ENCODE peak calls at places on chromosomes 2 and 18, in four cellular contexts. One of them, this sample, is unnamed. For H3K9me3 and H3K27me3, the result is how much of the 10 kb centered on the place peaks cover.

GRCh38 chr2:128544321-128545037 is 225.8 kb upstream of the HS6ST1 start:
- DNase-seq in H9: no peak
- DNase-seq in DND-41: no peak
- DNase-seq in gastrocnemius medialis: no peak
- DNase-seq in this sample: no peak

GRCh38 chr2:122079844-122080243 is 324.4 kb downstream of the TSN start:
- DNase-seq in H9: no peak
- DNase-seq in DND-41: no peak
- DNase-seq in gastrocnemius medialis: no peak
- DNase-seq in this sample: no peak

GRCh38 chr2:172556284-172557033 is 569 bp downstream of the PDK1 start:
- DNase-seq in H9: peak
- DNase-seq in DND-41: peak
- DNase-seq in gastrocnemius medialis: peak
- DNase-seq in this sample: peak

GRCh38 chr18:61742555-61743429 is 150.0 kb downstream of the RNF152 start:
- DNase-seq in H9: no peak
- DNase-seq in DND-41: no peak
- DNase-seq in gastrocnemius medialis: peak
- DNase-seq in this sample: no peak

GRCh38 chr2:134120718-134121630 is 132.9 kb upstream of the MGAT5 start:
- DNase-seq in H9: peak
- DNase-seq in DND-41: peak
- DNase-seq in gastrocnemius medialis: no peak
- DNase-seq in this sample: peak

GRCh38 chr2:162282765-162283425 is 35.6 kb downstream of the IFIH1 start:
- DNase-seq in H9: no peak
- DNase-seq in DND-41: no peak
- DNase-seq in gastrocnemius medialis: no peak
- DNase-seq in this sample: no peak

GRCh38 chr2:237691200-237691907 is 64.0 kb downstream of the LRRFIP1 start:
- DNase-seq in H9: peak
- DNase-seq in DND-41: no peak
- DNase-seq in gastrocnemius medialis: no peak
- DNase-seq in this sample: no peak

GRCh38 chr2:112485849-112486248 is 3.9 kb downstream of the TTL start:
- DNase-seq in H9: no peak
- DNase-seq in DND-41: no peak
- DNase-seq in gastrocnemius medialis: no peak
- DNase-seq in this sample: no peak

GRCh38 chr2:48532174-48532573 is 2.2 kb downstream of the STON1 start:
- DNase-seq in H9: no peak
- DNase-seq in DND-41: no peak
- DNase-seq in gastrocnemius medialis: no peak
- DNase-seq in this sample: no peak

GRCh38 chr2:106018141-106018540 is 176.0 kb downstream of the UXS1 start:
- DNase-seq in H9: no peak
- DNase-seq in DND-41: no peak
- DNase-seq in gastrocnemius medialis: no peak
- DNase-seq in this sample: no peak

GRCh38 chr2:183248866-183249567 is 124.8 kb downstream of the NUP35 start:
- DNase-seq in H9: no peak
- DNase-seq in DND-41: no peak
- DNase-seq in gastrocnemius medialis: no peak
- DNase-seq in this sample: no peak

GRCh38 chr2:221741496-221742211 is 169.6 kb upstream of the EPHA4 start:
- DNase-seq in H9: no peak
- DNase-seq in DND-41: no peak
- DNase-seq in gastrocnemius medialis: no peak
- DNase-seq in this sample: no peak

GRCh38 chr18:712401-713134 is at the start of gene ENOSF1:
- DNase-seq in H9: peak
- DNase-seq in DND-41: peak
- DNase-seq in gastrocnemius medialis: peak
- DNase-seq in this sample: peak

GRCh38 chr2:237919593-237919992 is 47.2 kb upstream of the UBE2F start:
- DNase-seq in H9: no peak
- DNase-seq in DND-41: no peak
- DNase-seq in gastrocnemius medialis: no peak
- DNase-seq in this sample: no peak

GRCh38 chr2:169824373-169825333 is at the start of gene METTL5:
- DNase-seq in H9: peak
- DNase-seq in DND-41: peak
- DNase-seq in gastrocnemius medialis: peak
- DNase-seq in this sample: peak

GRCh38 chr2:166637051-166637450 is 143.0 kb upstream of the SCN7A start:
- DNase-seq in H9: no peak
- DNase-seq in DND-41: no peak
- DNase-seq in gastrocnemius medialis: no peak
- DNase-seq in this sample: no peak

GRCh38 chr18:49811151-49811938 is 2.0 kb downstream of the ACAA2 start:
- DNase-seq in H9: no peak
- DNase-seq in DND-41: no peak
- DNase-seq in gastrocnemius medialis: no peak
- DNase-seq in this sample: no peak

GRCh38 chr2:205482399-205483065 is 199.8 kb upstream of the NRP2 start:
- DNase-seq in H9: peak
- DNase-seq in DND-41: no peak
- DNase-seq in gastrocnemius medialis: no peak
- DNase-seq in this sample: no peak

GRCh38 chr2:187520121-187520624 is 34.1 kb downstream of the TFPI start:
- DNase-seq in H9: no peak
- DNase-seq in DND-41: no peak
- DNase-seq in gastrocnemius medialis: no peak
- DNase-seq in this sample: no peak

GRCh38 chr18:69961718-69962117 is 14.0 kb upstream of the CD226 start:
- DNase-seq in H9: no peak
- DNase-seq in DND-41: no peak
- DNase-seq in gastrocnemius medialis: no peak
- DNase-seq in this sample: no peak

GRCh38 chr2:15728247-15728721 is 136.6 kb downstream of the DDX1 start:
- DNase-seq in H9: no peak
- DNase-seq in DND-41: no peak
- DNase-seq in gastrocnemius medialis: no peak
- DNase-seq in this sample: no peak

GRCh38 chr2:15725788-15726112 is 134.1 kb downstream of the DDX1 start:
- DNase-seq in H9: no peak
- DNase-seq in DND-41: no peak
- DNase-seq in gastrocnemius medialis: no peak
- DNase-seq in this sample: no peak

GRCh38 chr2:15726321-15727057 is 134.8 kb downstream of the DDX1 start:
- DNase-seq in H9: no peak
- DNase-seq in DND-41: no peak
- DNase-seq in gastrocnemius medialis: no peak
- DNase-seq in this sample: no peak

GRCh38 chr2:15729001-15729400 is 137.3 kb downstream of the DDX1 start:
- DNase-seq in H9: no peak
- DNase-seq in DND-41: no peak
- DNase-seq in gastrocnemius medialis: no peak
- DNase-seq in this sample: no peak

GRCh38 chr2:15727396-15728246 is 136.0 kb downstream of the DDX1 start:
- DNase-seq in H9: no peak
- DNase-seq in DND-41: no peak
- DNase-seq in gastrocnemius medialis: no peak
- DNase-seq in this sample: no peak
- H3K27ac ChIP-seq in H9: no peak
- H3K27ac ChIP-seq in DND-41: no peak
- H3K27ac ChIP-seq in gastrocnemius medialis: no peak
- H3K27ac ChIP-seq in this sample: no peak

GRCh38 chr2:226300487-226300886 is 499.1 kb downstream of the IRS1 start:
- DNase-seq in H9: no peak
- DNase-seq in DND-41: no peak
- DNase-seq in gastrocnemius medialis: no peak
- DNase-seq in this sample: no peak

GRCh38 chr2:226295123-226295522 is 504.5 kb downstream of the IRS1 start:
- DNase-seq in H9: no peak
- DNase-seq in DND-41: no peak
- DNase-seq in gastrocnemius medialis: no peak
- DNase-seq in this sample: no peak

GRCh38 chr2:226303707-226304106 is 495.9 kb downstream of the IRS1 start:
- DNase-seq in H9: no peak
- DNase-seq in DND-41: no peak
- DNase-seq in gastrocnemius medialis: no peak
- DNase-seq in this sample: no peak

GRCh38 chr2:226304308-226304707 is 495.3 kb downstream of the IRS1 start:
- DNase-seq in H9: no peak
- DNase-seq in DND-41: no peak
- DNase-seq in gastrocnemius medialis: no peak
- DNase-seq in this sample: no peak

GRCh38 chr2:226299771-226300170 is 499.8 kb downstream of the IRS1 start:
- DNase-seq in H9: no peak
- DNase-seq in DND-41: no peak
- DNase-seq in gastrocnemius medialis: no peak
- DNase-seq in this sample: no peak
- H3K9me3 ChIP-seq in H9: under half
- H3K9me3 ChIP-seq in DND-41: under half
- H3K9me3 ChIP-seq in gastrocnemius medialis: under half
- H3K9me3 ChIP-seq in this sample: under half

GRCh38 chr18:8260847-8261246 is 348.4 kb upstream of the RAB12 start:
- DNase-seq in H9: no peak
- DNase-seq in DND-41: no peak
- DNase-seq in gastrocnemius medialis: no peak
- DNase-seq in this sample: no peak

GRCh38 chr18:8261651-8262091 is 347.6 kb upstream of the RAB12 start:
- DNase-seq in H9: no peak
- DNase-seq in DND-41: no peak
- DNase-seq in gastrocnemius medialis: no peak
- DNase-seq in this sample: no peak

GRCh38 chr18:8264861-8265411 is 344.3 kb upstream of the RAB12 start:
- DNase-seq in H9: no peak
- DNase-seq in DND-41: no peak
- DNase-seq in gastrocnemius medialis: no peak
- DNase-seq in this sample: no peak

GRCh38 chr18:8260319-8260718 is 348.9 kb upstream of the RAB12 start:
- DNase-seq in H9: peak
- DNase-seq in DND-41: no peak
- DNase-seq in gastrocnemius medialis: no peak
- DNase-seq in this sample: no peak

GRCh38 chr18:8262221-8262620 is 347.0 kb upstream of the RAB12 start:
- DNase-seq in H9: no peak
- DNase-seq in DND-41: no peak
- DNase-seq in gastrocnemius medialis: no peak
- DNase-seq in this sample: no peak
- H3K27me3 ChIP-seq in H9: under half
- H3K27me3 ChIP-seq in DND-41: under half
- H3K27me3 ChIP-seq in gastrocnemius medialis: under half
- H3K27me3 ChIP-seq in this sample: under half

GRCh38 chr2:174749793-174750192 is 14.5 kb downstream of the CHRNA1 start:
- DNase-seq in H9: no peak
- DNase-seq in DND-41: no peak
- DNase-seq in gastrocnemius medialis: no peak
- DNase-seq in this sample: no peak
- H3K27ac ChIP-seq in H9: no peak
- H3K27ac ChIP-seq in DND-41: no peak
- H3K27ac ChIP-seq in gastrocnemius medialis: no peak
- H3K27ac ChIP-seq in this sample: no peak

DNA sequence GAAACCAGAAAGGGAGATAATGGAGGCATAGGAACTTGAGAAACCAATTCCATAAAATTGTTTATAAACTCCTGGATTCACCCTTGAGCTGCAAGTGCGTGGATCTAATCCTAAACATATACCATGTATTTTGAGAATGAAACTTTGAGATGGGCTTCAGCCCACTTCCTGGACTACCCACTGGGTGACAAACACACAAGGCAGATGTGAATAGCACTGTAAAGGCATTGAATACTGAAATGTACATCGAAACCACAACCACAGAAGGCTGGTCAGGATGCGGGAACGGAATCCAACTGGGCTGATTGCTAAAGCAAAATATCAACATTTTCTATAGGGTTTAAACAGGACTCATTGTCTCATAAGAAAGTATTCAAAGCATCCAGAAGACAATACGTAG is 228.5 kb upstream of the ZEB2 start:
- DNase-seq in H9: no peak
- DNase-seq in DND-41: peak
- DNase-seq in gastrocnemius medialis: no peak
- DNase-seq in this sample: no peak
- H3K9me3 ChIP-seq in H9: under half
- H3K9me3 ChIP-seq in DND-41: under half
- H3K9me3 ChIP-seq in gastrocnemius medialis: under half
- H3K9me3 ChIP-seq in this sample: under half

DNA sequence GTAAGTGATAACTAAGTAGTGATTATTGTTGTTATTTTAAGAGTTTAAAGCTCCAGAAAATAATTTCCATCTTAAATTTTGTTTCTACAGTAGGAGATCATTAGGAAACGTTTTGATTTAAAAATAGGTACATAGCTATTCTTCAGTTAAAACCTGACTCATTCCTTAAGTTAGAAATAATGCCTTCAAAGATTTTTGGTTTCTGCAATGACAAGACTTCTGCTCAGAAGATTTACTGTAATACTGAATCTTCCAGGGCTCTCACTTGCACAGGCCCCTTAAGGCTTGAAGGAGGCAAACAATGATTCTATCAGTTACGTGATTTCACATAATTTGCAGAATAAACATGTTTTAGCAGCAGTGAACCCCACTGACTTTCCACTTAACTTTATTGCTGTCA is 333.7 kb downstream of the RAD51AP2 start:
- DNase-seq in H9: no peak
- DNase-seq in DND-41: no peak
- DNase-seq in gastrocnemius medialis: no peak
- DNase-seq in this sample: no peak
- H3K27me3 ChIP-seq in H9: under half
- H3K27me3 ChIP-seq in DND-41: under half
- H3K27me3 ChIP-seq in gastrocnemius medialis: under half
- H3K27me3 ChIP-seq in this sample: under half

GRCh38 chr2:10096641-10097040 is 16.4 kb upstream of the CYS1 start:
- DNase-seq in H9: no peak
- DNase-seq in DND-41: no peak
- DNase-seq in gastrocnemius medialis: no peak
- DNase-seq in this sample: no peak
- H3K27ac ChIP-seq in H9: no peak
- H3K27ac ChIP-seq in DND-41: no peak
- H3K27ac ChIP-seq in gastrocnemius medialis: no peak
- H3K27ac ChIP-seq in this sample: no peak

GRCh38 chr2:20606198-20606597 is 44.7 kb downstream of the HS1BP3 start:
- DNase-seq in H9: no peak
- DNase-seq in DND-41: no peak
- DNase-seq in gastrocnemius medialis: no peak
- DNase-seq in this sample: no peak
- H3K9me3 ChIP-seq in H9: under half
- H3K9me3 ChIP-seq in DND-41: under half
- H3K9me3 ChIP-seq in gastrocnemius medialis: under half
- H3K9me3 ChIP-seq in this sample: under half

This sample was measured in CD8-positive, alpha-beta memory T cell.